ENCODE peak calls at places on chromosomes 4 and X, in nine cellular contexts. K is activated CD8-positive, alpha-beta memory T cell treated with anti-CD3 and anti-CD28 coated beads for 4 hours; W is GM04503; P is fibroblast of pulmonary artery; J is NCI-H1092 treated with DMSO at 0.1 percent for 48 hours; Y is AG09309; X is aorta; L is cortex of kidney; N is D341Med. F is an unnamed sample.

GRCh38 chrX:36859231-36859630 is 148.9 kb upstream of the FAM47C start:
- DNase-seq in K (no peak), W (no peak), P (no peak), J (no peak), Y (no peak), X (no peak), L (no peak), N (no peak), F (no peak)

GRCh38 chr4:105715692-105716278 is 7.2 kb downstream of the GSTCD start:
- DNase-seq in K (no peak), W (no peak), P (peak), J (peak), Y (no peak), X (no peak), L (no peak), N (peak), F (no peak)

GRCh38 chr4:130479020-130479419 is 1383.1 kb downstream of the C4orf33 start:
- DNase-seq in K (no peak), W (peak), P (peak), J (no peak), Y (no peak), X (no peak), L (no peak), N (no peak), F (no peak)

GRCh38 chr4:148443550-148444295 is 1.5 kb upstream of the NR3C2 start:
- DNase-seq in K (no peak), W (no peak), P (no peak), J (no peak), Y (no peak), X (peak), L (no peak), N (peak), F (no peak)

GRCh38 chrX:110383414-110383813 is 24.8 kb downstream of the RTL9 start:
- DNase-seq in K (no peak), W (peak), P (peak), J (no peak), Y (peak), X (no peak), L (no peak), N (no peak), F (no peak)

GRCh38 chr4:1495416-1496115 is 89.3 kb upstream of the NKX1-1 start:
- DNase-seq in K (no peak), W (no peak), P (no peak), J (no peak), Y (no peak), X (peak), L (no peak), N (peak), F (no peak)

GRCh38 chr4:120865985-120866384 is 56.5 kb downstream of the PRDM5 start:
- DNase-seq in K (no peak), W (no peak), P (no peak), J (no peak), Y (no peak), X (no peak), L (no peak), N (no peak), F (peak)

GRCh38 chr4:53644607-53645006 is 53.3 kb upstream of the LNX1 start:
- DNase-seq in K (no peak), W (no peak), P (no peak), J (no peak), Y (no peak), X (no peak), L (no peak), N (no peak), F (no peak)

GRCh38 chr4:4574792-4575191 is 32.9 kb upstream of the STX18 start:
- DNase-seq in K (no peak), W (no peak), P (peak), J (no peak), Y (peak), X (no peak), L (no peak), N (no peak), F (no peak)

GRCh38 chrX:153645151-153645550 is 1.9 kb upstream of the DUSP9 start:
- DNase-seq in K (no peak), W (no peak), P (no peak), J (no peak), Y (no peak), X (peak), L (no peak), N (no peak), F (no peak)

GRCh38 chr4:164783966-164784365 is 30.0 kb downstream of the SMIM31 start:
- DNase-seq in K (no peak), W (no peak), P (no peak), J (no peak), Y (no peak), X (no peak), L (no peak), N (no peak), F (peak)

GRCh38 chr4:142778908-142779307 is 67.2 kb downstream of the INPP4B start:
- DNase-seq in K (no peak), W (no peak), P (peak), J (no peak), Y (no peak), X (no peak), L (no peak), N (no peak), F (no peak)

GRCh38 chr4:123234966-123235365 is 161.6 kb upstream of the SPRY1 start:
- DNase-seq in K (no peak), W (no peak), P (no peak), J (no peak), Y (no peak), X (no peak), L (no peak), N (no peak), F (no peak)

GRCh38 chrX:107629533-107629909 is 1.2 kb downstream of the PRPS1 start:
- DNase-seq in K (no peak), W (no peak), P (peak), J (peak), Y (no peak), X (no peak), L (no peak), N (peak), F (peak)

F was measured in HAP-1.